ENCODE peak calls at places on chromosomes 4 and X, in four cellular contexts. G, J, V and F are unnamed samples. For H3K27me3 and H3K36me3, the result is how much of the 10 kb centered on the place peaks cover.

GRCh38 chrX:100408643-100409315 is 1.3 kb downstream of the PCDH19 start:
- DNase-seq in G (no peak), J (peak), V (peak), F (peak)

GRCh38 chrX:37905436-37906147 is 58.2 kb upstream of the DYNLT3 start:
- DNase-seq in G (no peak), J (peak), V (peak), F (peak)

GRCh38 chrX:119502727-119503483 is 34.7 kb downstream of the SLC25A5 start:
- DNase-seq in G (peak), J (no peak), V (no peak), F (no peak)

GRCh38 chr4:80097395-80098177 is 24.6 kb upstream of the ANTXR2 start:
- DNase-seq in G (peak), J (no peak), V (no peak), F (no peak)

GRCh38 chrX:153662266-153662665 is 11.3 kb downstream of the PNCK start:
- DNase-seq in G (peak), J (peak), V (peak), F (peak)

GRCh38 chr4:156419080-156419638 is 465.5 kb upstream of the CTSO start:
- DNase-seq in G (no peak), J (no peak), V (no peak), F (no peak)

GRCh38 chr4:78031457-78031856 is 25.7 kb upstream of the FRAS1 start:
- DNase-seq in G (no peak), J (no peak), V (no peak), F (no peak)

GRCh38 chrX:7145454-7145853 is 2.1 kb upstream of the STS start:
- DNase-seq in G (no peak), J (no peak), V (no peak), F (no peak)

GRCh38 chr4:149961876-149962597 is 116.2 kb upstream of the DCLK2 start:
- DNase-seq in G (no peak), J (no peak), V (no peak), F (no peak)

GRCh38 chrX:85107407-85107806 is 103.7 kb downstream of the APOOL start:
- DNase-seq in G (no peak), J (no peak), V (no peak), F (no peak)

GRCh38 chr4:153232768-153233167 is 28.5 kb downstream of the TRIM2 start:
- DNase-seq in G (no peak), J (peak), V (peak), F (peak)

GRCh38 chr4:79232555-79232954 is 93.3 kb downstream of the NAA11 start:
- DNase-seq in G (no peak), J (no peak), V (no peak), F (no peak)

GRCh38 chrX:40130207-40130606 is 32.4 kb upstream of the BCOR start:
- DNase-seq in G (no peak), J (no peak), V (no peak), F (no peak)

GRCh38 chrX:40104649-40105015 is 6.9 kb upstream of the BCOR start:
- DNase-seq in G (peak), J (peak), V (no peak), F (peak)

GRCh38 chr4:77036206-77036605 is 39.6 kb downstream of the CCNI start:
- DNase-seq in G (no peak), J (no peak), V (no peak), F (no peak)

GRCh38 chr4:176792348-176793059 is at the start of gene VEGFC:
- DNase-seq in G (peak), J (peak), V (peak), F (peak)

GRCh38 chr4:154590329-154591006 is at the start of gene FGA:
- DNase-seq in G (no peak), J (peak), V (peak), F (peak)

GRCh38 chr4:3077796-3078195 is 3.3 kb downstream of the HTT start:
- DNase-seq in G (peak), J (no peak), V (no peak), F (no peak)

GRCh38 chr4:138398297-138398696 is 156.1 kb upstream of the SLC7A11 start:
- DNase-seq in G (no peak), J (peak), V (peak), F (peak)

GRCh38 chr4:20254517-20255250 is 3.0 kb downstream of the SLIT2 start:
- DNase-seq in G (no peak), J (peak), V (peak), F (peak)

GRCh38 chr4:72525938-72526337 is 43.1 kb downstream of the ADAMTS3 start:
- DNase-seq in G (no peak), J (no peak), V (no peak), F (no peak)

GRCh38 chr4:10599574-10599973 is 85.0 kb downstream of the CLNK start:
- DNase-seq in G (no peak), J (peak), V (peak), F (no peak)

GRCh38 chr4:23594125-23594524 is 295.7 kb downstream of the PPARGC1A start:
- DNase-seq in G (no peak), J (no peak), V (no peak), F (no peak)

GRCh38 chr4:138199568-138200235 is 42.4 kb downstream of the SLC7A11 start:
- DNase-seq in G (peak), J (no peak), V (peak), F (no peak)

GRCh38 chr4:42673084-42673429 is 16.2 kb upstream of the ATP8A1 start:
- DNase-seq in G (peak), J (no peak), V (no peak), F (no peak)

GRCh38 chr4:88976514-88977035 is 80.4 kb downstream of the FAM13A start:
- DNase-seq in G (no peak), J (no peak), V (no peak), F (no peak)

GRCh38 chr4:100981447-100982204 is 365.7 kb downstream of the PPP3CA start:
- DNase-seq in G (no peak), J (peak), V (no peak), F (no peak)

GRCh38 chrX:281166-281999 is at the start of gene PLCXD1:
- DNase-seq in G (no peak), J (peak), V (peak), F (peak)
- H3K4me3 ChIP-seq in G (peak), J (peak), V (peak), F (peak)

DNA sequence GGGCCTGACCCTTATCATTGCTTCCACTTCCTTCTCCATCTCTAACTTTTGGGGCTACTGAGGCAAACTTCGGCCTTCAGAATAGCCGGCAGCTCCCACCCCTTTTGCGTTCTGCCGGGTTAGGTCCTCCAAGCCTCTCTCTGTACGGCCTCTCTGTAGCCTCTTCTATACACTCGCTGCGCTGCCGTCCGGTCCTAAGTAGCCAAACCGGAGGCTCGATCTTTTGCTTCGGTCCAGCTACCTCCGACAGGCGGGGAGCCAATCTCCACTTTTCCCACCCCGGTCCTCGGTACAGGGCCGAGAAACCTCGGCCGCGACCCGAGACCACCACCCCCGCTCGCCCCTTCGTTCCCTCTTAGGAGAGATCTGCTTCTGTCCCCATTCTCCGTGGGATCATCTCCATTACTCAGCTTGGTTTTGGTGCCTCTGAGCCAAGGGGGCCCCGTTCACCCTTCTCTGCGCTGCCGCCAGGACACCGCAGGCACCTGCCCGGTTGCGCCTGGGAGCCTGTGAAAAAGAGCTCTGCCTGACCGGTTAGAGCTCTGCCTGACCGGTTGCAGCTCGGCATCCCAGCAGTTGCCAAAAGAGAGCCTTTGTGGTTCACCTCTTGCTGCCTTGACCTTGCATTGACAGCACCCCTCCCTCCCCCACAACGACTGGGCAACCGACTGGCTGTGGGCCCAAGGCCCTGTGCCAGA is 1.0 kb upstream of the HTR2C start:
- DNase-seq in G (no peak), J (peak), V (peak), F (peak)
- H3K27me3 ChIP-seq in G (under half), J (half or more), V (half or more), F (half or more)

GRCh38 chr4:87088188-87088587 is 132.2 kb downstream of the KLHL8 start:
- DNase-seq in G (no peak), J (no peak), V (no peak), F (no peak)

GRCh38 chr4:87089368-87089767 is 131.1 kb downstream of the KLHL8 start:
- DNase-seq in G (no peak), J (no peak), V (no peak), F (no peak)

GRCh38 chr4:87093443-87094123 is 126.8 kb downstream of the KLHL8 start:
- DNase-seq in G (peak), J (peak), V (peak), F (peak)

GRCh38 chr4:87090305-87090704 is 130.1 kb downstream of the KLHL8 start:
- DNase-seq in G (no peak), J (no peak), V (no peak), F (no peak)

GRCh38 chr4:87092389-87093141 is 127.9 kb downstream of the KLHL8 start:
- DNase-seq in G (peak), J (no peak), V (no peak), F (no peak)
- H3K36me3 ChIP-seq in G (under half), J (half or more), V (under half), F (under half)

GRCh38 chr4:7523526-7523925 is 88.8 kb upstream of the PSAPL1 start:
- DNase-seq in G (no peak), J (no peak), V (no peak), F (no peak)

GRCh38 chr4:7526491-7526890 is 91.8 kb upstream of the PSAPL1 start:
- DNase-seq in G (no peak), J (peak), V (peak), F (peak)

GRCh38 chr4:7524841-7525240 is 90.1 kb upstream of the PSAPL1 start:
- DNase-seq in G (no peak), J (no peak), V (no peak), F (no peak)

GRCh38 chr4:7522452-7522851 is 87.7 kb upstream of the PSAPL1 start:
- DNase-seq in G (no peak), J (no peak), V (no peak), F (no peak)

GRCh38 chr4:7524064-7524682 is 89.4 kb upstream of the PSAPL1 start:
- DNase-seq in G (no peak), J (no peak), V (no peak), F (no peak)
- H3K4me3 ChIP-seq in G (no peak), J (no peak), V (no peak), F (no peak)

GRCh38 chr4:54226399-54227260 is 2.5 kb upstream of the PDGFRA start:
- DNase-seq in G (peak), J (peak), V (peak), F (peak)
- H3K27me3 ChIP-seq in G (under half), J (half or more), V (half or more), F (half or more)

DNA sequence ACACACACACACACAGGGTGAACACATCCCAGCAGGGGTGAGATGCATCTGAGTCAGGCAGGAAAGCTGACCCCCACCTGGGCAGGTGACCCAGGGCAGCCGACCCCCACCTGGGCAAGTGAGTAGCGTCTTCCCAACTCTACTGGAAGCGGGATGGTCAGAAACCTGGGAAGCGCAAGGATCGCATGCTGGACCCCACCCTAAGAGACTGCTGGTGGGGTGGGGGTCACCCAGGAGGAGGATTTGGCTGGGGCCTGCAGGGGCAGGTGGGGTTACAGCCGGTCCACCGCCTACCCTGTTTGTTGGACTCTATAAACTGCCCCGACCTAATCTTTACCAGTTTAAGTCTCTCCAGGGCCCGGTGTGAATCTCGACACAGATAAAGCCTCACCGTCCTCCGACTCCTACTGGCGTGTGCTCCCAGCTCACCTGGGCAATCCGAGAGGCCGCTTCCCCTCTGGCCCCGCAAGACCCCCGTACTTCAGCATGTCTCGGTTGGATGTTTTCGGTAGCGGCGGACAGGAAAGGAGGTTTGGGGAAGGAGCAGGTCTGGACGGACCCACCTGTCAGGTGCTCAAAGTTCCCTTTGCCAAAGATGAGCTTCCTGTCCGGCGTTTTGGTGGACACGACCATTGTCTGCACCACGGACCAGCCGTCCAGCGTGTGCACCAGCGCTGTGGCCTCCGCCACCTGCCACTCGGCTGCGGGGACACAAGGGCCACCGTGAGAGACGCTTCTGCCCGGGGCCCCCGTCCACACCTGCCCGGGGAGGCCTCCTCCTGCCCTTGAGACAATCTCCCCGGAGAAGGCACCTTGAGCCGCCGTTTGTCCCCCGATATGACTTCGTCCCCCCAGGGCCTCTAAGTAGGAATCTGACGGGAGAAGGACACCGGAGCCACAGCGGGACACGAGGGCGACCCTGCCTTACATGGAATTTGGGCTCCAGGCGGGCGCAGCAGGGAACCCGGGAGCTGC is 2.0 kb downstream of the GTPBP6 start:
- DNase-seq in G (no peak), J (no peak), V (no peak), F (no peak)
- H3K36me3 ChIP-seq in G (under half), J (under half), V (under half), F (under half)